ENCODE peak calls at places on chromosomes 16 and 17, in eight cellular contexts. One of them, this sample, is unnamed.

GRCh38 chr17:39791296-39791992 is 53.7 kb downstream of the GRB7 start:
- DNase-seq in heart left ventricle: no peak
- DNase-seq in pancreas: no peak
- DNase-seq in thoracic aorta: no peak
- DNase-seq in tibial nerve: no peak
- DNase-seq in lung: no peak
- DNase-seq in prostate gland: no peak
- DNase-seq in dorsolateral prefrontal cortex: no peak
- DNase-seq in this sample: no peak

GRCh38 chr17:62178579-62178978 is 113.5 kb upstream of the MED13 start:
- DNase-seq in heart left ventricle: no peak
- DNase-seq in pancreas: no peak
- DNase-seq in thoracic aorta: no peak
- DNase-seq in tibial nerve: no peak
- DNase-seq in lung: no peak
- DNase-seq in prostate gland: no peak
- DNase-seq in dorsolateral prefrontal cortex: no peak
- DNase-seq in this sample: no peak

GRCh38 chr17:58270476-58271290 is 10.1 kb downstream of the MPO start:
- DNase-seq in heart left ventricle: peak
- DNase-seq in pancreas: no peak
- DNase-seq in thoracic aorta: no peak
- DNase-seq in tibial nerve: no peak
- DNase-seq in lung: no peak
- DNase-seq in prostate gland: no peak
- DNase-seq in dorsolateral prefrontal cortex: no peak
- DNase-seq in this sample: no peak

GRCh38 chr17:78474631-78475146 is 96.2 kb downstream of the PGS1 start:
- DNase-seq in heart left ventricle: no peak
- DNase-seq in pancreas: no peak
- DNase-seq in thoracic aorta: no peak
- DNase-seq in tibial nerve: no peak
- DNase-seq in lung: no peak
- DNase-seq in prostate gland: no peak
- DNase-seq in dorsolateral prefrontal cortex: no peak
- DNase-seq in this sample: peak

GRCh38 chr16:21301895-21302291 is 23.8 kb upstream of the CRYM start:
- DNase-seq in heart left ventricle: no peak
- DNase-seq in pancreas: no peak
- DNase-seq in thoracic aorta: no peak
- DNase-seq in tibial nerve: no peak
- DNase-seq in lung: no peak
- DNase-seq in prostate gland: no peak
- DNase-seq in dorsolateral prefrontal cortex: no peak
- DNase-seq in this sample: no peak

GRCh38 chr17:7260601-7261376 is 1.5 kb downstream of the CLDN7 start:
- DNase-seq in heart left ventricle: peak
- DNase-seq in pancreas: peak
- DNase-seq in thoracic aorta: no peak
- DNase-seq in tibial nerve: no peak
- DNase-seq in lung: peak
- DNase-seq in prostate gland: peak
- DNase-seq in dorsolateral prefrontal cortex: no peak
- DNase-seq in this sample: peak

GRCh38 chr17:15510361-15510760 is 42.9 kb upstream of the CDRT4 start:
- DNase-seq in heart left ventricle: no peak
- DNase-seq in pancreas: no peak
- DNase-seq in thoracic aorta: peak
- DNase-seq in tibial nerve: no peak
- DNase-seq in lung: no peak
- DNase-seq in prostate gland: no peak
- DNase-seq in dorsolateral prefrontal cortex: no peak
- DNase-seq in this sample: no peak

GRCh38 chr16:728131-728889 is 1.4 kb downstream of the HAGHL start:
- DNase-seq in heart left ventricle: peak
- DNase-seq in pancreas: peak
- DNase-seq in thoracic aorta: no peak
- DNase-seq in tibial nerve: no peak
- DNase-seq in lung: no peak
- DNase-seq in prostate gland: peak
- DNase-seq in dorsolateral prefrontal cortex: peak
- DNase-seq in this sample: peak

GRCh38 chr16:74605746-74606520 is 981 bp downstream of the GLG1 start:
- DNase-seq in heart left ventricle: no peak
- DNase-seq in pancreas: no peak
- DNase-seq in thoracic aorta: no peak
- DNase-seq in tibial nerve: no peak
- DNase-seq in lung: no peak
- DNase-seq in prostate gland: no peak
- DNase-seq in dorsolateral prefrontal cortex: no peak
- DNase-seq in this sample: no peak

GRCh38 chr16:8931864-8932263 is 31.8 kb downstream of the USP7 start:
- DNase-seq in heart left ventricle: peak
- DNase-seq in pancreas: peak
- DNase-seq in thoracic aorta: no peak
- DNase-seq in tibial nerve: peak
- DNase-seq in lung: no peak
- DNase-seq in prostate gland: peak
- DNase-seq in dorsolateral prefrontal cortex: no peak
- DNase-seq in this sample: peak

GRCh38 chr16:87816507-87817100 is 50.8 kb upstream of the KLHDC4 start:
- DNase-seq in heart left ventricle: no peak
- DNase-seq in pancreas: no peak
- DNase-seq in thoracic aorta: no peak
- DNase-seq in tibial nerve: no peak
- DNase-seq in lung: no peak
- DNase-seq in prostate gland: no peak
- DNase-seq in dorsolateral prefrontal cortex: no peak
- DNase-seq in this sample: no peak

GRCh38 chr16:71214771-71215381 is 15.6 kb downstream of the HYDIN start:
- DNase-seq in heart left ventricle: no peak
- DNase-seq in pancreas: no peak
- DNase-seq in thoracic aorta: no peak
- DNase-seq in tibial nerve: no peak
- DNase-seq in lung: no peak
- DNase-seq in prostate gland: no peak
- DNase-seq in dorsolateral prefrontal cortex: no peak
- DNase-seq in this sample: no peak

GRCh38 chr17:32333187-32333586 is 8.8 kb downstream of the C17orf75 start:
- DNase-seq in heart left ventricle: no peak
- DNase-seq in pancreas: no peak
- DNase-seq in thoracic aorta: no peak
- DNase-seq in tibial nerve: no peak
- DNase-seq in lung: no peak
- DNase-seq in prostate gland: no peak
- DNase-seq in dorsolateral prefrontal cortex: no peak
- DNase-seq in this sample: no peak

GRCh38 chr17:8649157-8650118 is 18.9 kb upstream of the MYH10 start:
- DNase-seq in heart left ventricle: no peak
- DNase-seq in pancreas: no peak
- DNase-seq in thoracic aorta: peak
- DNase-seq in tibial nerve: no peak
- DNase-seq in lung: no peak
- DNase-seq in prostate gland: no peak
- DNase-seq in dorsolateral prefrontal cortex: no peak
- DNase-seq in this sample: no peak

GRCh38 chr17:8654822-8655221 is 24.3 kb upstream of the MYH10 start:
- DNase-seq in heart left ventricle: no peak
- DNase-seq in pancreas: no peak
- DNase-seq in thoracic aorta: no peak
- DNase-seq in tibial nerve: no peak
- DNase-seq in lung: no peak
- DNase-seq in prostate gland: no peak
- DNase-seq in dorsolateral prefrontal cortex: no peak
- DNase-seq in this sample: no peak

GRCh38 chr17:8650119-8650499 is 19.6 kb upstream of the MYH10 start:
- DNase-seq in heart left ventricle: no peak
- DNase-seq in pancreas: no peak
- DNase-seq in thoracic aorta: no peak
- DNase-seq in tibial nerve: no peak
- DNase-seq in lung: no peak
- DNase-seq in prostate gland: no peak
- DNase-seq in dorsolateral prefrontal cortex: no peak
- DNase-seq in this sample: no peak

GRCh38 chr17:8647202-8647601 is 16.7 kb upstream of the MYH10 start:
- DNase-seq in heart left ventricle: no peak
- DNase-seq in pancreas: no peak
- DNase-seq in thoracic aorta: no peak
- DNase-seq in tibial nerve: no peak
- DNase-seq in lung: no peak
- DNase-seq in prostate gland: no peak
- DNase-seq in dorsolateral prefrontal cortex: no peak
- DNase-seq in this sample: no peak

DNA sequence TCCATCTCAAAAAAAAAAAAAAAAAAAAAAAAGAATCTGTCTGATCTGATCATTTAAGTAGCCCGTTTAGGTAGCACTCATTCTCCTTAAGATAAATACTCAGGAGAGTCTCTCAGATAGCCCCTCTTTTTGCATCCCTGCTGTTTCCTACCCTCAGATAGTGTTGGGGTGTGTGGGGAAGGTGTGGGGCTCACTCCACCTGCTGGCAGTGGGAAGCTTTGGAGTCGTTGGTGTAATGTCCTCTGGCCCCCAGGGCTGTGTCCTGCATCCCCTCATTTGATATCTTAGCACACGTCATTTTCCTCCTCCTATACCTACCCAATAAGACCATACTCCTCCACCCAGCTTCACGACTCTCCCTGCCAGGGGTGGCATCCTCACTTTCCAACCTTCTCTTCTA is 20.5 kb upstream of the MYH10 start:
- DNase-seq in heart left ventricle: no peak
- DNase-seq in pancreas: no peak
- DNase-seq in thoracic aorta: no peak
- DNase-seq in tibial nerve: no peak
- DNase-seq in lung: no peak
- DNase-seq in prostate gland: no peak
- DNase-seq in dorsolateral prefrontal cortex: no peak
- DNase-seq in this sample: no peak
- TF ChIP-seq CTCF in heart left ventricle: no peak
- TF ChIP-seq CTCF in pancreas: no peak
- TF ChIP-seq CTCF in thoracic aorta: no peak
- TF ChIP-seq CTCF in tibial nerve: no peak
- TF ChIP-seq CTCF in lung: no peak
- TF ChIP-seq CTCF in prostate gland: no peak
- TF ChIP-seq CTCF in dorsolateral prefrontal cortex: no peak
- TF ChIP-seq CTCF in this sample: no peak

GRCh38 chr17:65561394-65562205 is at the start of gene AXIN2:
- DNase-seq in heart left ventricle: peak
- DNase-seq in pancreas: peak
- DNase-seq in thoracic aorta: peak
- DNase-seq in tibial nerve: peak
- DNase-seq in lung: peak
- DNase-seq in prostate gland: peak
- DNase-seq in dorsolateral prefrontal cortex: peak
- DNase-seq in this sample: peak
- TF ChIP-seq CTCF in heart left ventricle: no peak
- TF ChIP-seq CTCF in pancreas: no peak
- TF ChIP-seq CTCF in thoracic aorta: peak
- TF ChIP-seq CTCF in tibial nerve: peak
- TF ChIP-seq CTCF in lung: no peak
- TF ChIP-seq CTCF in prostate gland: peak
- TF ChIP-seq CTCF in dorsolateral prefrontal cortex: no peak
- TF ChIP-seq CTCF in this sample: no peak

GRCh38 chr17:44005527-44005864 is 1.1 kb downstream of the NAGS start:
- DNase-seq in heart left ventricle: no peak
- DNase-seq in pancreas: no peak
- DNase-seq in thoracic aorta: no peak
- DNase-seq in tibial nerve: no peak
- DNase-seq in lung: no peak
- DNase-seq in prostate gland: no peak
- DNase-seq in dorsolateral prefrontal cortex: no peak
- DNase-seq in this sample: no peak

GRCh38 chr17:44006581-44007345 is 2.3 kb downstream of the NAGS start:
- DNase-seq in heart left ventricle: peak
- DNase-seq in pancreas: peak
- DNase-seq in thoracic aorta: peak
- DNase-seq in tibial nerve: peak
- DNase-seq in lung: peak
- DNase-seq in prostate gland: peak
- DNase-seq in dorsolateral prefrontal cortex: peak
- DNase-seq in this sample: peak

GRCh38 chr17:44004761-44005526 is 522 bp downstream of the NAGS start:
- DNase-seq in heart left ventricle: no peak
- DNase-seq in pancreas: no peak
- DNase-seq in thoracic aorta: no peak
- DNase-seq in tibial nerve: no peak
- DNase-seq in lung: no peak
- DNase-seq in prostate gland: no peak
- DNase-seq in dorsolateral prefrontal cortex: no peak
- DNase-seq in this sample: peak

GRCh38 chr17:44007346-44008204 is 3.2 kb downstream of the NAGS start:
- DNase-seq in heart left ventricle: peak
- DNase-seq in pancreas: no peak
- DNase-seq in thoracic aorta: no peak
- DNase-seq in tibial nerve: no peak
- DNase-seq in lung: no peak
- DNase-seq in prostate gland: no peak
- DNase-seq in dorsolateral prefrontal cortex: no peak
- DNase-seq in this sample: no peak

DNA sequence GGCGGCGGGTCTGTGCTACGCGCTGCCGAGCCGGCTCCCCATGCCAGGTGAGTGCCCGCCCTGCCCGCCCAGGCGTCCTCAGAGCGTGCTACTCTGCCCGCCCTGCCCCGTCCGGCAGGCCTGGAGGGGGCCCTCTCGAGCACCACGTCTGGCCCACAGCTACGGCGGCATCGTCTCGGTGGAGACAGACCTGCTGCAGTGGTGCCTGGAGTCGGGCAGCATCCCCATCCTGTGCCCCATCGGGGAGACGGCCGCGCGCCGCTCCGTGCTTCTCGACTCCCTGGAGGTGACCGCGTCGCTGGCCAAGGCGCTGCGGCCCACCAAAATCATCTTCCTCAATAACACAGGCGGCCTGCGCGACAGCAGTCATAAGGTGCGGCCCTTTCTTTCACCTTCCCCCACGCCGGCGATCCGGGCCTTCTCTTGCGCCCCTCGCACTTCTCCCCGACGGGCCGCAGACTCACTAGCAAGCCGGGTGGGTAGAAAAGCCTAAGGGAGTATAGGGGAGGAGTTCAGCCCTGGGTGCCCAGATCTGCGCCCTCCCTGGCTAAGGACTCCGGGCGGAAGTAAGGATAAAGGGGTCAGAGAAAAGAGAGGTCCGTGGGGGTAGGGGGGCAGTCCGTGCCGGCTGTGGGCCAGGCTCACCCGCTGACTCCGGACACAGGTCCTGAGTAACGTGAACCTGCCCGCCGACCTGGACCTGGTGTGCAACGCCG is 1.6 kb downstream of the NAGS start:
- DNase-seq in heart left ventricle: no peak
- DNase-seq in pancreas: peak
- DNase-seq in thoracic aorta: no peak
- DNase-seq in tibial nerve: no peak
- DNase-seq in lung: no peak
- DNase-seq in prostate gland: no peak
- DNase-seq in dorsolateral prefrontal cortex: no peak
- DNase-seq in this sample: peak
- TF ChIP-seq CTCF in heart left ventricle: no peak
- TF ChIP-seq CTCF in pancreas: no peak
- TF ChIP-seq CTCF in thoracic aorta: no peak
- TF ChIP-seq CTCF in tibial nerve: peak
- TF ChIP-seq CTCF in lung: no peak
- TF ChIP-seq CTCF in prostate gland: peak
- TF ChIP-seq CTCF in dorsolateral prefrontal cortex: no peak
- TF ChIP-seq CTCF in this sample: no peak

GRCh38 chr17:81860756-81861568 is 627 bp upstream of the P4HB start:
- DNase-seq in heart left ventricle: peak
- DNase-seq in pancreas: peak
- DNase-seq in thoracic aorta: peak
- DNase-seq in tibial nerve: peak
- DNase-seq in lung: peak
- DNase-seq in prostate gland: peak
- DNase-seq in dorsolateral prefrontal cortex: peak
- DNase-seq in this sample: peak
- TF ChIP-seq CTCF in heart left ventricle: peak
- TF ChIP-seq CTCF in pancreas: no peak
- TF ChIP-seq CTCF in thoracic aorta: no peak
- TF ChIP-seq CTCF in tibial nerve: no peak
- TF ChIP-seq CTCF in lung: no peak
- TF ChIP-seq CTCF in prostate gland: peak
- TF ChIP-seq CTCF in dorsolateral prefrontal cortex: no peak
- TF ChIP-seq CTCF in this sample: no peak